ENCODE peak calls at places on chromosomes 13 and 19, in ten cellular contexts. One of them, this sample, is unnamed.

GRCh38 chr13:74287672-74288169 is 153.5 kb upstream of the KLF12 start:
- DNase-seq in upper lobe of right lung: peak; percentile 74
- DNase-seq in cardiac muscle cell: peak; percentile 81
- DNase-seq in mammary epithelial cell: peak; percentile 30
- DNase-seq in colonic mucosa: peak; percentile 79
- DNase-seq in CD4-positive, alpha-beta T cell: peak; percentile 87
- DNase-seq in A549: no peak
- DNase-seq in naive thymus-derived CD4-positive, alpha-beta T cell: peak; percentile 89
- DNase-seq in upper lobe of left lung: peak; percentile 76
- DNase-seq in heart right ventricle: peak; percentile 65
- DNase-seq in this sample: peak; percentile 83

GRCh38 chr19:1840541-1841115 is 7.7 kb downstream of the REXO1 start:
- DNase-seq in upper lobe of right lung: no peak
- DNase-seq in cardiac muscle cell: peak; percentile 34
- DNase-seq in mammary epithelial cell: no peak
- DNase-seq in colonic mucosa: no peak
- DNase-seq in CD4-positive, alpha-beta T cell: no peak
- DNase-seq in A549: no peak
- DNase-seq in naive thymus-derived CD4-positive, alpha-beta T cell: no peak
- DNase-seq in upper lobe of left lung: no peak
- DNase-seq in heart right ventricle: peak; percentile 57
- DNase-seq in this sample: no peak

GRCh38 chr13:25117312-25117711 is 21.4 kb downstream of the PABPC3 start:
- DNase-seq in upper lobe of right lung: no peak
- DNase-seq in cardiac muscle cell: no peak
- DNase-seq in mammary epithelial cell: no peak
- DNase-seq in colonic mucosa: no peak
- DNase-seq in CD4-positive, alpha-beta T cell: no peak
- DNase-seq in A549: no peak
- DNase-seq in naive thymus-derived CD4-positive, alpha-beta T cell: no peak
- DNase-seq in upper lobe of left lung: no peak
- DNase-seq in heart right ventricle: no peak
- DNase-seq in this sample: no peak

GRCh38 chr19:49861127-49861526 is 6.2 kb downstream of the PNKP start:
- DNase-seq in upper lobe of right lung: peak; percentile 72
- DNase-seq in cardiac muscle cell: peak; percentile 27
- DNase-seq in mammary epithelial cell: no peak
- DNase-seq in colonic mucosa: no peak
- DNase-seq in CD4-positive, alpha-beta T cell: no peak
- DNase-seq in A549: no peak
- DNase-seq in naive thymus-derived CD4-positive, alpha-beta T cell: no peak
- DNase-seq in upper lobe of left lung: peak; percentile 55
- DNase-seq in heart right ventricle: peak; percentile 48
- DNase-seq in this sample: no peak

GRCh38 chr13:35198821-35199220 is 256.8 kb downstream of the NBEA start:
- DNase-seq in upper lobe of right lung: no peak
- DNase-seq in cardiac muscle cell: no peak
- DNase-seq in mammary epithelial cell: no peak
- DNase-seq in colonic mucosa: no peak
- DNase-seq in CD4-positive, alpha-beta T cell: no peak
- DNase-seq in A549: no peak
- DNase-seq in naive thymus-derived CD4-positive, alpha-beta T cell: no peak
- DNase-seq in upper lobe of left lung: no peak
- DNase-seq in heart right ventricle: no peak
- DNase-seq in this sample: no peak

GRCh38 chr13:57627663-57628062 is 3.9 kb upstream of the PCDH17 start:
- DNase-seq in upper lobe of right lung: no peak
- DNase-seq in cardiac muscle cell: peak; percentile 49
- DNase-seq in mammary epithelial cell: no peak
- DNase-seq in colonic mucosa: no peak
- DNase-seq in CD4-positive, alpha-beta T cell: no peak
- DNase-seq in A549: no peak
- DNase-seq in naive thymus-derived CD4-positive, alpha-beta T cell: no peak
- DNase-seq in upper lobe of left lung: no peak
- DNase-seq in heart right ventricle: no peak
- DNase-seq in this sample: no peak

GRCh38 chr19:50155520-50156109 is 7.5 kb downstream of the IZUMO2 start:
- DNase-seq in upper lobe of right lung: no peak
- DNase-seq in cardiac muscle cell: no peak
- DNase-seq in mammary epithelial cell: no peak
- DNase-seq in colonic mucosa: no peak
- DNase-seq in CD4-positive, alpha-beta T cell: no peak
- DNase-seq in A549: no peak
- DNase-seq in naive thymus-derived CD4-positive, alpha-beta T cell: no peak
- DNase-seq in upper lobe of left lung: no peak
- DNase-seq in heart right ventricle: no peak
- DNase-seq in this sample: no peak

GRCh38 chr13:98919566-98919965 is 58.3 kb downstream of the DOCK9 start:
- DNase-seq in upper lobe of right lung: no peak
- DNase-seq in cardiac muscle cell: no peak
- DNase-seq in mammary epithelial cell: no peak
- DNase-seq in colonic mucosa: no peak
- DNase-seq in CD4-positive, alpha-beta T cell: no peak
- DNase-seq in A549: no peak
- DNase-seq in naive thymus-derived CD4-positive, alpha-beta T cell: no peak
- DNase-seq in upper lobe of left lung: no peak
- DNase-seq in heart right ventricle: no peak
- DNase-seq in this sample: no peak

GRCh38 chr13:60351326-60351725 is 45.7 kb upstream of the TDRD3 start:
- DNase-seq in upper lobe of right lung: no peak
- DNase-seq in cardiac muscle cell: peak; percentile 91
- DNase-seq in mammary epithelial cell: peak; percentile 15
- DNase-seq in colonic mucosa: no peak
- DNase-seq in CD4-positive, alpha-beta T cell: no peak
- DNase-seq in A549: no peak
- DNase-seq in naive thymus-derived CD4-positive, alpha-beta T cell: no peak
- DNase-seq in upper lobe of left lung: no peak
- DNase-seq in heart right ventricle: no peak
- DNase-seq in this sample: no peak

GRCh38 chr13:45137501-45137880 is 17.2 kb downstream of the GTF2F2 start:
- DNase-seq in upper lobe of right lung: no peak
- DNase-seq in cardiac muscle cell: no peak
- DNase-seq in mammary epithelial cell: no peak
- DNase-seq in colonic mucosa: no peak
- DNase-seq in CD4-positive, alpha-beta T cell: no peak
- DNase-seq in A549: no peak
- DNase-seq in naive thymus-derived CD4-positive, alpha-beta T cell: no peak
- DNase-seq in upper lobe of left lung: peak; percentile 23
- DNase-seq in heart right ventricle: no peak
- DNase-seq in this sample: no peak

GRCh38 chr19:19514215-19514633 is 1.1 kb downstream of the TSSK6 start:
- DNase-seq in upper lobe of right lung: peak; percentile 79
- DNase-seq in cardiac muscle cell: peak; percentile 89
- DNase-seq in mammary epithelial cell: no peak
- DNase-seq in colonic mucosa: peak; percentile 63
- DNase-seq in CD4-positive, alpha-beta T cell: no peak
- DNase-seq in A549: no peak
- DNase-seq in naive thymus-derived CD4-positive, alpha-beta T cell: no peak
- DNase-seq in upper lobe of left lung: no peak
- DNase-seq in heart right ventricle: peak; percentile 93
- DNase-seq in this sample: no peak

DNA sequence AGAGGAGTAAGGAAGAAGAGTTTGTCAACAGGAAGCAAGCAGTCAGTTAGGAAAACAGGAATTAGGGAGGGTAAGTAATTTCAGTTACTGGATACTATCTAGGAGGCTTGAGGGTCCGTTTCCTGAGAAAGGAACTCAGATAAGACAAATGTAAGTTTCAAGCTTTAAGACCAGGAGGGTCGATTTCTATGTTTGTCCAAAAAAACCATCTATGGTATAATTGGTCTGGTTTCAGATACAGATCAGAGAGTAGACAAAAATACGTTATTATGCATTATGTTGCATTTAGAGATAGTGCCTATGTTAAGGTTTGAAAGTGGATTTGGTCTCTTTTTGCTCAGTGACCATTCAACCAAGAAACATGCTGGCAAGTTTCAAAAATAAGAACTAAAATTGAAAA is 789.6 kb upstream of the PCDH20 start:
- DNase-seq in upper lobe of right lung: no peak
- DNase-seq in cardiac muscle cell: no peak
- DNase-seq in mammary epithelial cell: no peak
- DNase-seq in colonic mucosa: no peak
- DNase-seq in CD4-positive, alpha-beta T cell: no peak
- DNase-seq in A549: no peak
- DNase-seq in naive thymus-derived CD4-positive, alpha-beta T cell: no peak
- DNase-seq in upper lobe of left lung: no peak
- DNase-seq in heart right ventricle: no peak
- DNase-seq in this sample: no peak
- H3K9me3 ChIP-seq in upper lobe of right lung: no peaks in the 10 kb centered on the region
- H3K9me3 ChIP-seq in cardiac muscle cell: no peaks in the 10 kb centered on the region
- H3K9me3 ChIP-seq in mammary epithelial cell: peaks cover 5% of the 10 kb centered on the region
- H3K9me3 ChIP-seq in colonic mucosa: no peaks in the 10 kb centered on the region
- H3K9me3 ChIP-seq in CD4-positive, alpha-beta T cell: no peaks in the 10 kb centered on the region
- H3K9me3 ChIP-seq in A549: no peaks in the 10 kb centered on the region
- H3K9me3 ChIP-seq in naive thymus-derived CD4-positive, alpha-beta T cell: no peaks in the 10 kb centered on the region
- H3K9me3 ChIP-seq in upper lobe of left lung: no peaks in the 10 kb centered on the region
- H3K9me3 ChIP-seq in heart right ventricle: no peaks in the 10 kb centered on the region
- H3K9me3 ChIP-seq in this sample: no peaks in the 10 kb centered on the region

DNA sequence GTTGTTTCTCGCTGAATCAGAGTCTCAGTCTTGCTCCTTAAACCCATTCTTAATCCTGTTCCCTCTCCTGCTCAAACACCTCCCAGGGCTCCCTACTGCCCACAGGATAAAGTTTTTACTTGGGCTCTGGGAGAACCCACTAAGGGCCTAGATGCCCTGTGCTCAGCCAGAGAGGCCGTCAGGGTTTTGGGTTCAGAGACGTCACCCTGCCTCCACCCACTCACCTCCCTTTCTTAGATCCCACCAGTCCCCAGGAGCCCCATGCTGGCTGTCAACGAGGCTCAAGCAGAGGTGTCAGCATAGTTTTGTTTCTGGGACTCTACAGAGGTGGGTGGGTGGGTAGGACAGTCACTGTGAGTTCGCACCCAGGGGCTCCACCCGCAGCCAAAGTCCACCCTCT is 15.5 kb upstream of the CYP4F2 start:
- DNase-seq in upper lobe of right lung: no peak
- DNase-seq in cardiac muscle cell: no peak
- DNase-seq in mammary epithelial cell: no peak
- DNase-seq in colonic mucosa: no peak
- DNase-seq in CD4-positive, alpha-beta T cell: no peak
- DNase-seq in A549: no peak
- DNase-seq in naive thymus-derived CD4-positive, alpha-beta T cell: no peak
- DNase-seq in upper lobe of left lung: no peak
- DNase-seq in heart right ventricle: no peak
- DNase-seq in this sample: no peak
- H3K9me3 ChIP-seq in upper lobe of right lung: no peaks in the 10 kb centered on the region
- H3K9me3 ChIP-seq in cardiac muscle cell: no peaks in the 10 kb centered on the region
- H3K9me3 ChIP-seq in mammary epithelial cell: no peaks in the 10 kb centered on the region
- H3K9me3 ChIP-seq in colonic mucosa: no peaks in the 10 kb centered on the region
- H3K9me3 ChIP-seq in CD4-positive, alpha-beta T cell: peaks cover 11% of the 10 kb centered on the region
- H3K9me3 ChIP-seq in A549: peaks cover 2% of the 10 kb centered on the region
- H3K9me3 ChIP-seq in naive thymus-derived CD4-positive, alpha-beta T cell: no peaks in the 10 kb centered on the region
- H3K9me3 ChIP-seq in upper lobe of left lung: no peaks in the 10 kb centered on the region
- H3K9me3 ChIP-seq in heart right ventricle: no peaks in the 10 kb centered on the region
- H3K9me3 ChIP-seq in this sample: no peaks in the 10 kb centered on the region

DNA sequence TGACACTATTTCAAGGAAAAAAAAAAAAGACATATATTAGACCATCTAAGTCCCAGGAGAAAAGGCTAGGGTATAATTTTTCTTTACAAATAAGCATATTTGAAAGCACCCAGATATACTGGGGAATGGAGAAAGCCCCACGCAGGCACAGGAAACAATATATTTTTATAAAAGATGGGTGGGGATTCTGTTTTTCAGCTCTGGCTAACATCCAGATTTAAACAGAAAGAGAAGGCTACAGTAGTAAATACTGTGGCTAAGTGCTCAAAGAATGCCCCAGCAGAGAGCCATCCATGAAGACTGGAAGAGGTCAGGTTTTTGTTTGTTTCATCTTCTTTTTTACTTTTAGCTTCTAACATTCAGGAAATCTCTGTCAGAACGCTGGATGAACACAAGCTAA is 16.0 kb downstream of the ZNF44 start:
- DNase-seq in upper lobe of right lung: no peak
- DNase-seq in cardiac muscle cell: no peak
- DNase-seq in mammary epithelial cell: no peak
- DNase-seq in colonic mucosa: no peak
- DNase-seq in CD4-positive, alpha-beta T cell: no peak
- DNase-seq in A549: no peak
- DNase-seq in naive thymus-derived CD4-positive, alpha-beta T cell: no peak
- DNase-seq in upper lobe of left lung: no peak
- DNase-seq in heart right ventricle: no peak
- DNase-seq in this sample: no peak
- H3K9me3 ChIP-seq in upper lobe of right lung: peaks cover 34% of the 10 kb centered on the region
- H3K9me3 ChIP-seq in cardiac muscle cell: no peaks in the 10 kb centered on the region
- H3K9me3 ChIP-seq in mammary epithelial cell: peaks cover 46% of the 10 kb centered on the region
- H3K9me3 ChIP-seq in colonic mucosa: peaks cover 17% of the 10 kb centered on the region
- H3K9me3 ChIP-seq in CD4-positive, alpha-beta T cell: peaks cover 58% of the 10 kb centered on the region
- H3K9me3 ChIP-seq in A549: peaks cover 11% of the 10 kb centered on the region
- H3K9me3 ChIP-seq in naive thymus-derived CD4-positive, alpha-beta T cell: peaks cover 2% of the 10 kb centered on the region
- H3K9me3 ChIP-seq in upper lobe of left lung: peaks cover 45% of the 10 kb centered on the region
- H3K9me3 ChIP-seq in heart right ventricle: peaks cover under 1% of the 10 kb centered on the region
- H3K9me3 ChIP-seq in this sample: peaks cover 29% of the 10 kb centered on the region

GRCh38 chr13:112417079-112417478 is 40.9 kb downstream of the SPACA7 start:
- DNase-seq in upper lobe of right lung: no peak
- DNase-seq in cardiac muscle cell: no peak
- DNase-seq in mammary epithelial cell: no peak
- DNase-seq in colonic mucosa: no peak
- DNase-seq in CD4-positive, alpha-beta T cell: no peak
- DNase-seq in A549: no peak
- DNase-seq in naive thymus-derived CD4-positive, alpha-beta T cell: no peak
- DNase-seq in upper lobe of left lung: no peak
- DNase-seq in heart right ventricle: no peak
- DNase-seq in this sample: no peak

GRCh38 chr13:112416647-112417046 is 40.5 kb downstream of the SPACA7 start:
- DNase-seq in upper lobe of right lung: no peak
- DNase-seq in cardiac muscle cell: no peak
- DNase-seq in mammary epithelial cell: no peak
- DNase-seq in colonic mucosa: no peak
- DNase-seq in CD4-positive, alpha-beta T cell: no peak
- DNase-seq in A549: no peak
- DNase-seq in naive thymus-derived CD4-positive, alpha-beta T cell: no peak
- DNase-seq in upper lobe of left lung: no peak
- DNase-seq in heart right ventricle: no peak
- DNase-seq in this sample: no peak
- H3K9me3 ChIP-seq in upper lobe of right lung: no peaks in the 10 kb centered on the region
- H3K9me3 ChIP-seq in cardiac muscle cell: no peaks in the 10 kb centered on the region
- H3K9me3 ChIP-seq in mammary epithelial cell: peaks cover 6% of the 10 kb centered on the region
- H3K9me3 ChIP-seq in colonic mucosa: no peaks in the 10 kb centered on the region
- H3K9me3 ChIP-seq in CD4-positive, alpha-beta T cell: peaks cover 54% of the 10 kb centered on the region
- H3K9me3 ChIP-seq in A549: peaks cover 4% of the 10 kb centered on the region
- H3K9me3 ChIP-seq in naive thymus-derived CD4-positive, alpha-beta T cell: no peaks in the 10 kb centered on the region
- H3K9me3 ChIP-seq in upper lobe of left lung: peaks cover 8% of the 10 kb centered on the region
- H3K9me3 ChIP-seq in heart right ventricle: peaks cover 5% of the 10 kb centered on the region
- H3K9me3 ChIP-seq in this sample: no peaks in the 10 kb centered on the region

DNA sequence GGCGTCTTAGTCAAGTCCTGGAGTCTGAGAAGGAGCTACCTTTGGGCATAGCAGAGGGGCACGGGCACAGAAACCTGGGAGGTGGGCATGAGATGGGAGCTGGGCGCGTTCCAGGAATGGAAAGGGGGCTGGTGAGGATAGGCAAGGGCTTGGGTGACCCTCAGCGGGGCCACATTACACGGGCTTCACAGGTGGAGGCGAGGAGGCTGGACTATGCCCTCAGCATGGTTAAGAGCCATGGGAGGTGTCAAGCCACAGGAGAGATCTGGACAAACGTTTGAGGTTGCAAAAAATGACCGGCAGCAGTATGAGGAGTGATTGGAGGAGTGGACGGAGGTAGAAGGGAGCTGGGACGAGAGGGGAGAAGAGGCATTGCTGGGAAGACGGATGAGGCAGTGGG is 21.5 kb downstream of the NECTIN2 start:
- DNase-seq in upper lobe of right lung: no peak
- DNase-seq in cardiac muscle cell: no peak
- DNase-seq in mammary epithelial cell: no peak
- DNase-seq in colonic mucosa: no peak
- DNase-seq in CD4-positive, alpha-beta T cell: no peak
- DNase-seq in A549: no peak
- DNase-seq in naive thymus-derived CD4-positive, alpha-beta T cell: no peak
- DNase-seq in upper lobe of left lung: no peak
- DNase-seq in heart right ventricle: no peak
- DNase-seq in this sample: no peak
- H3K9me3 ChIP-seq in upper lobe of right lung: no peaks in the 10 kb centered on the region
- H3K9me3 ChIP-seq in cardiac muscle cell: no peaks in the 10 kb centered on the region
- H3K9me3 ChIP-seq in mammary epithelial cell: no peaks in the 10 kb centered on the region
- H3K9me3 ChIP-seq in colonic mucosa: no peaks in the 10 kb centered on the region
- H3K9me3 ChIP-seq in CD4-positive, alpha-beta T cell: no peaks in the 10 kb centered on the region
- H3K9me3 ChIP-seq in A549: no peaks in the 10 kb centered on the region
- H3K9me3 ChIP-seq in naive thymus-derived CD4-positive, alpha-beta T cell: no peaks in the 10 kb centered on the region
- H3K9me3 ChIP-seq in upper lobe of left lung: no peaks in the 10 kb centered on the region
- H3K9me3 ChIP-seq in heart right ventricle: no peaks in the 10 kb centered on the region
- H3K9me3 ChIP-seq in this sample: no peaks in the 10 kb centered on the region

This sample was measured in T-helper 17 cell.